ENCODE peak calls at places on chromosomes 11 and 22, in six cellular contexts. X is stimulated activated naive CD8-positive, alpha-beta T cell treated with anti-CD3 and anti-CD28 coated beads, Interleukin-15, Interleukin-2, amounts not matched to agents 100 U/mL and 50 U/mL, for 24 hours; E is fibroblast of lung; U is NCI-H2081; D is RWPE1; M is stimulated activated CD4-positive, alpha-beta T cell treated with anti-CD3 and anti-CD28 coated beads, Interleukin-12 subunit alpha, Interleukin-12 subunit beta, amount 100 ng/mL, for 24 hours. H is an unnamed sample.
A peak's percentile ranks its signal among the peaks of the same experiment; 100 is the strongest.

GRCh38 chr11:36790450-36790849 is 192.4 kb upstream of the RAG2 start:
- DNase-seq in X (no peak), E (no peak), U (no peak), D (no peak), M (no peak), H (no peak)

GRCh38 chr11:119421941-119422504 is 949 bp downstream of the THY1 start:
- DNase-seq in X (no peak), E (peak; percentile 50), U (peak; percentile 12), D (no peak), M (no peak), H (no peak)

GRCh38 chr11:3796796-3797328 is 492 bp downstream of the NUP98 start:
- DNase-seq in X (no peak), E (no peak), U (peak; percentile 67), D (no peak), M (no peak), H (no peak)

GRCh38 chr11:35953081-35953480 is 9.2 kb downstream of the LDLRAD3 start:
- DNase-seq in X (no peak), E (peak; percentile 19), U (peak; percentile 61), D (no peak), M (no peak), H (no peak)

GRCh38 chr11:47179655-47179991 is 2.9 kb upstream of the ARFGAP2 start:
- DNase-seq in X (peak; percentile 51), E (no peak), U (peak; percentile 25), D (no peak), M (no peak), H (no peak)

GRCh38 chr22:26884921-26885320 is 227.5 kb downstream of the MIAT start:
- DNase-seq in X (no peak), E (peak; percentile 87), U (no peak), D (no peak), M (no peak), H (no peak)

GRCh38 chr11:9858822-9859221 is 194.9 kb downstream of the SWAP70 start:
- DNase-seq in X (no peak), E (peak; percentile 32), U (peak; percentile 41), D (no peak), M (no peak), H (no peak)

GRCh38 chr11:128342511-128343133 is 244.7 kb downstream of the ETS1 start:
- DNase-seq in X (peak; percentile 69), E (peak; percentile 81), U (peak; percentile 91), D (peak; percentile 63), M (no peak), H (no peak)

GRCh38 chr22:29071261-29072045 is 1.4 kb upstream of the KREMEN1 start:
- DNase-seq in X (peak; percentile 50), E (peak; percentile 39), U (no peak), D (peak; percentile 64), M (no peak), H (peak; percentile 77)

GRCh38 chr11:40328890-40329617 is 1130.4 kb downstream of the LRRC4C start:
- DNase-seq in X (no peak), E (peak; percentile 100), U (peak; percentile 46), D (peak; percentile 94), M (no peak), H (no peak)

GRCh38 chr11:129155745-129156144 is 36.4 kb downstream of the ARHGAP32 start:
- DNase-seq in X (no peak), E (no peak), U (no peak), D (no peak), M (no peak), H (no peak)

GRCh38 chr11:78646564-78647185 is 72.0 kb upstream of the NARS2 start:
- DNase-seq in X (peak; percentile 64), E (peak; percentile 31), U (peak; percentile 81), D (peak; percentile 82), M (peak; percentile 17), H (no peak)

GRCh38 chr11:6200975-6201374 is 2.0 kb downstream of the OR52W1 start:
- DNase-seq in X (no peak), E (peak; percentile 34), U (no peak), D (no peak), M (no peak), H (no peak)

GRCh38 chr22:21451545-21452520 is 15.4 kb upstream of the TMEM191C start:
- DNase-seq in X (no peak), E (no peak), U (no peak), D (no peak), M (no peak), H (peak; percentile 45)

GRCh38 chr22:24325105-24325757 is 54.6 kb downstream of the SPECC1L start:
- DNase-seq in X (peak; percentile 9), E (peak; percentile 85), U (no peak), D (peak; percentile 11), M (no peak), H (no peak)

GRCh38 chr11:123616505-123617198 is 37.8 kb downstream of the SCN3B start:
- DNase-seq in X (no peak), E (peak; percentile 86), U (no peak), D (peak; percentile 89), M (no peak), H (no peak)

GRCh38 chr22:41286639-41287091 is 678 bp upstream of the RANGAP1 start:
- DNase-seq in X (peak; percentile 46), E (peak; percentile 26), U (peak; percentile 45), D (no peak), M (no peak), H (no peak)

GRCh38 chr11:72962084-72962483 is 147.9 kb downstream of the ATG16L2 start:
- DNase-seq in X (no peak), E (peak; percentile 33), U (no peak), D (no peak), M (no peak), H (no peak)

GRCh38 chr11:117011541-117011908 is 86.7 kb downstream of the SIK3 start:
- DNase-seq in X (no peak), E (no peak), U (no peak), D (no peak), M (no peak), H (no peak)

GRCh38 chr22:37566903-37567798 is 6.9 kb downstream of the CDC42EP1 start:
- DNase-seq in X (peak; percentile 95), E (peak; percentile 63), U (peak; percentile 62), D (no peak), M (peak; percentile 74), H (peak; percentile 86)

GRCh38 chr11:1778141-1778911 is 14.6 kb upstream of the CTSD start:
- DNase-seq in X (no peak), E (no peak), U (no peak), D (no peak), M (no peak), H (no peak)

GRCh38 chr11:14094481-14095037 is 132.0 kb downstream of the SPON1 start:
- DNase-seq in X (no peak), E (no peak), U (no peak), D (no peak), M (no peak), H (no peak)